ENCODE peak calls at places on chromosomes 11 and 22, in ten cellular contexts. One of them, this sample, is unnamed.
A peak's percentile ranks its signal among the peaks of the same experiment; 100 is the strongest.

GRCh38 chr11:130431806-130432205 is 3.4 kb upstream of the ADAMTS8 start:
- DNase-seq in CMK: no peak
- DNase-seq in naive thymus-derived CD4-positive, alpha-beta T cell: no peak
- DNase-seq in T-helper 2 cell: no peak
- DNase-seq in AG04449: no peak
- DNase-seq in A549: no peak
- DNase-seq in naive thymus-derived CD8-positive, alpha-beta T cell: no peak
- DNase-seq in left colon: no peak
- DNase-seq in T-helper 9 cell: no peak
- DNase-seq in HFF-Myc: no peak
- DNase-seq in this sample: no peak

GRCh38 chr22:41828516-41828915 is 4.4 kb upstream of the SREBF2 start:
- DNase-seq in CMK: no peak
- DNase-seq in left colon: peak; percentile 49
- DNase-seq in AG04449: no peak
- DNase-seq in naive thymus-derived CD4-positive, alpha-beta T cell: no peak
- DNase-seq in T-helper 9 cell: no peak
- DNase-seq in naive thymus-derived CD8-positive, alpha-beta T cell: no peak
- DNase-seq in HFF-Myc: no peak
- DNase-seq in A549: no peak
- DNase-seq in T-helper 2 cell: no peak
- DNase-seq in this sample: no peak

GRCh38 chr11:30585892-30586250 is 282 bp downstream of the MPPED2 start:
- DNase-seq in T-helper 9 cell: no peak
- DNase-seq in A549: no peak
- DNase-seq in left colon: peak; percentile 19
- DNase-seq in AG04449: no peak
- DNase-seq in HFF-Myc: no peak
- DNase-seq in naive thymus-derived CD8-positive, alpha-beta T cell: no peak
- DNase-seq in naive thymus-derived CD4-positive, alpha-beta T cell: no peak
- DNase-seq in CMK: no peak
- DNase-seq in T-helper 2 cell: no peak
- DNase-seq in this sample: no peak

GRCh38 chr11:77449784-77450183 is 24.1 kb downstream of the PAK1 start:
- DNase-seq in HFF-Myc: no peak
- DNase-seq in left colon: no peak
- DNase-seq in naive thymus-derived CD8-positive, alpha-beta T cell: no peak
- DNase-seq in T-helper 2 cell: no peak
- DNase-seq in naive thymus-derived CD4-positive, alpha-beta T cell: no peak
- DNase-seq in A549: no peak
- DNase-seq in AG04449: no peak
- DNase-seq in T-helper 9 cell: no peak
- DNase-seq in CMK: no peak
- DNase-seq in this sample: no peak

GRCh38 chr22:49247194-49247924 is 580.3 kb downstream of the BRD1 start:
- DNase-seq in left colon: no peak
- DNase-seq in naive thymus-derived CD4-positive, alpha-beta T cell: no peak
- DNase-seq in T-helper 9 cell: no peak
- DNase-seq in HFF-Myc: no peak
- DNase-seq in naive thymus-derived CD8-positive, alpha-beta T cell: no peak
- DNase-seq in T-helper 2 cell: no peak
- DNase-seq in A549: no peak
- DNase-seq in AG04449: no peak
- DNase-seq in CMK: no peak
- DNase-seq in this sample: no peak

GRCh38 chr11:125110996-125111340 is 458 bp downstream of the TMEM218 start:
- DNase-seq in HFF-Myc: no peak
- DNase-seq in naive thymus-derived CD8-positive, alpha-beta T cell: no peak
- DNase-seq in left colon: peak; percentile 18
- DNase-seq in T-helper 2 cell: no peak
- DNase-seq in T-helper 9 cell: peak; percentile 2
- DNase-seq in naive thymus-derived CD4-positive, alpha-beta T cell: no peak
- DNase-seq in CMK: no peak
- DNase-seq in A549: no peak
- DNase-seq in AG04449: no peak
- DNase-seq in this sample: no peak

GRCh38 chr22:23384899-23385298 is 195.2 kb downstream of the IGLL1 start:
- DNase-seq in CMK: no peak
- DNase-seq in AG04449: no peak
- DNase-seq in T-helper 9 cell: no peak
- DNase-seq in naive thymus-derived CD4-positive, alpha-beta T cell: no peak
- DNase-seq in naive thymus-derived CD8-positive, alpha-beta T cell: no peak
- DNase-seq in left colon: no peak
- DNase-seq in HFF-Myc: no peak
- DNase-seq in T-helper 2 cell: no peak
- DNase-seq in A549: no peak
- DNase-seq in this sample: no peak

GRCh38 chr11:84419576-84419975 is 1133.4 kb upstream of the CCDC90B start:
- DNase-seq in naive thymus-derived CD4-positive, alpha-beta T cell: no peak
- DNase-seq in AG04449: no peak
- DNase-seq in T-helper 9 cell: no peak
- DNase-seq in CMK: no peak
- DNase-seq in A549: no peak
- DNase-seq in left colon: no peak
- DNase-seq in T-helper 2 cell: no peak
- DNase-seq in HFF-Myc: no peak
- DNase-seq in naive thymus-derived CD8-positive, alpha-beta T cell: no peak
- DNase-seq in this sample: no peak

GRCh38 chr22:49826603-49827306 is 918 bp downstream of the BRD1 start:
- DNase-seq in A549: no peak
- DNase-seq in HFF-Myc: no peak
- DNase-seq in CMK: no peak
- DNase-seq in naive thymus-derived CD4-positive, alpha-beta T cell: peak; percentile 59
- DNase-seq in left colon: peak; percentile 58
- DNase-seq in T-helper 2 cell: no peak
- DNase-seq in AG04449: no peak
- DNase-seq in naive thymus-derived CD8-positive, alpha-beta T cell: peak; percentile 54
- DNase-seq in T-helper 9 cell: peak; percentile 29
- DNase-seq in this sample: peak; percentile 28

GRCh38 chr11:38791346-38791961 is 2193.4 kb upstream of the RAG2 start:
- DNase-seq in left colon: no peak
- DNase-seq in HFF-Myc: peak; percentile 17
- DNase-seq in A549: peak; percentile 22
- DNase-seq in T-helper 9 cell: no peak
- DNase-seq in T-helper 2 cell: no peak
- DNase-seq in AG04449: peak; percentile 9
- DNase-seq in naive thymus-derived CD4-positive, alpha-beta T cell: no peak
- DNase-seq in CMK: peak; percentile 17
- DNase-seq in naive thymus-derived CD8-positive, alpha-beta T cell: no peak
- DNase-seq in this sample: peak; percentile 23

GRCh38 chr11:44785856-44786606 is 59.3 kb downstream of the TSPAN18 start:
- DNase-seq in naive thymus-derived CD8-positive, alpha-beta T cell: no peak
- DNase-seq in T-helper 2 cell: no peak
- DNase-seq in naive thymus-derived CD4-positive, alpha-beta T cell: no peak
- DNase-seq in HFF-Myc: no peak
- DNase-seq in A549: peak; percentile 43
- DNase-seq in CMK: no peak
- DNase-seq in T-helper 9 cell: no peak
- DNase-seq in AG04449: no peak
- DNase-seq in left colon: no peak
- DNase-seq in this sample: no peak

GRCh38 chr11:7575841-7576451 is 62.1 kb downstream of the PPFIBP2 start:
- DNase-seq in CMK: no peak
- DNase-seq in HFF-Myc: no peak
- DNase-seq in T-helper 9 cell: no peak
- DNase-seq in left colon: peak; percentile 70
- DNase-seq in T-helper 2 cell: no peak
- DNase-seq in naive thymus-derived CD8-positive, alpha-beta T cell: no peak
- DNase-seq in AG04449: no peak
- DNase-seq in naive thymus-derived CD4-positive, alpha-beta T cell: no peak
- DNase-seq in A549: peak; percentile 66
- DNase-seq in this sample: peak; percentile 72

GRCh38 chr22:45529097-45529496 is 26.4 kb downstream of the FBLN1 start:
- DNase-seq in A549: no peak
- DNase-seq in HFF-Myc: no peak
- DNase-seq in CMK: no peak
- DNase-seq in AG04449: no peak
- DNase-seq in naive thymus-derived CD8-positive, alpha-beta T cell: no peak
- DNase-seq in T-helper 9 cell: no peak
- DNase-seq in left colon: no peak
- DNase-seq in T-helper 2 cell: no peak
- DNase-seq in naive thymus-derived CD4-positive, alpha-beta T cell: no peak
- DNase-seq in this sample: no peak

GRCh38 chr11:73271936-73272679 is at the start of gene P2RY6:
- DNase-seq in naive thymus-derived CD8-positive, alpha-beta T cell: no peak
- DNase-seq in left colon: no peak
- DNase-seq in T-helper 2 cell: no peak
- DNase-seq in CMK: no peak
- DNase-seq in AG04449: peak; percentile 16
- DNase-seq in A549: peak; percentile 97
- DNase-seq in T-helper 9 cell: no peak
- DNase-seq in naive thymus-derived CD4-positive, alpha-beta T cell: no peak
- DNase-seq in HFF-Myc: peak; percentile 11
- DNase-seq in this sample: peak; percentile 62

GRCh38 chr11:17921620-17922473 is 91.0 kb downstream of the SERGEF start:
- DNase-seq in CMK: no peak
- DNase-seq in HFF-Myc: peak; percentile 20
- DNase-seq in left colon: no peak
- DNase-seq in A549: no peak
- DNase-seq in AG04449: no peak
- DNase-seq in naive thymus-derived CD4-positive, alpha-beta T cell: no peak
- DNase-seq in naive thymus-derived CD8-positive, alpha-beta T cell: no peak
- DNase-seq in T-helper 2 cell: no peak
- DNase-seq in T-helper 9 cell: no peak
- DNase-seq in this sample: no peak

GRCh38 chr11:35013514-35014191 is 97.2 kb downstream of the PDHX start:
- DNase-seq in naive thymus-derived CD8-positive, alpha-beta T cell: no peak
- DNase-seq in CMK: no peak
- DNase-seq in HFF-Myc: no peak
- DNase-seq in T-helper 9 cell: peak; percentile 12
- DNase-seq in naive thymus-derived CD4-positive, alpha-beta T cell: peak; percentile 41
- DNase-seq in left colon: no peak
- DNase-seq in AG04449: no peak
- DNase-seq in T-helper 2 cell: no peak
- DNase-seq in A549: no peak
- DNase-seq in this sample: no peak

GRCh38 chr22:40289991-40290459 is 56.3 kb upstream of the ADSL start:
- DNase-seq in CMK: no peak
- DNase-seq in T-helper 2 cell: peak; percentile 43
- DNase-seq in naive thymus-derived CD4-positive, alpha-beta T cell: peak; percentile 54
- DNase-seq in T-helper 9 cell: peak; percentile 59
- DNase-seq in HFF-Myc: no peak
- DNase-seq in left colon: peak; percentile 38
- DNase-seq in naive thymus-derived CD8-positive, alpha-beta T cell: peak; percentile 76
- DNase-seq in A549: no peak
- DNase-seq in AG04449: no peak
- DNase-seq in this sample: no peak

GRCh38 chr11:20443596-20443995 is 56.1 kb downstream of the PRMT3 start:
- DNase-seq in T-helper 2 cell: no peak
- DNase-seq in naive thymus-derived CD4-positive, alpha-beta T cell: no peak
- DNase-seq in AG04449: no peak
- DNase-seq in T-helper 9 cell: no peak
- DNase-seq in naive thymus-derived CD8-positive, alpha-beta T cell: no peak
- DNase-seq in left colon: no peak
- DNase-seq in HFF-Myc: no peak
- DNase-seq in A549: peak; percentile 3
- DNase-seq in CMK: no peak
- DNase-seq in this sample: no peak

GRCh38 chr22:37476389-37477329 is 9.5 kb downstream of the MFNG start:
- DNase-seq in T-helper 9 cell: no peak
- DNase-seq in left colon: no peak
- DNase-seq in HFF-Myc: no peak
- DNase-seq in naive thymus-derived CD4-positive, alpha-beta T cell: no peak
- DNase-seq in AG04449: no peak
- DNase-seq in CMK: no peak
- DNase-seq in T-helper 2 cell: no peak
- DNase-seq in naive thymus-derived CD8-positive, alpha-beta T cell: no peak
- DNase-seq in A549: no peak
- DNase-seq in this sample: no peak

GRCh38 chr11:48043111-48043997 is 63.0 kb downstream of the PTPRJ start:
- DNase-seq in T-helper 2 cell: no peak
- DNase-seq in naive thymus-derived CD4-positive, alpha-beta T cell: no peak
- DNase-seq in T-helper 9 cell: no peak
- DNase-seq in A549: no peak
- DNase-seq in left colon: no peak
- DNase-seq in naive thymus-derived CD8-positive, alpha-beta T cell: no peak
- DNase-seq in CMK: no peak
- DNase-seq in AG04449: no peak
- DNase-seq in HFF-Myc: no peak
- DNase-seq in this sample: no peak

GRCh38 chr11:132941024-132941646 is 591.2 kb downstream of the OPCML start:
- DNase-seq in AG04449: no peak
- DNase-seq in A549: no peak
- DNase-seq in naive thymus-derived CD4-positive, alpha-beta T cell: no peak
- DNase-seq in CMK: no peak
- DNase-seq in HFF-Myc: peak; percentile 2
- DNase-seq in left colon: no peak
- DNase-seq in T-helper 2 cell: no peak
- DNase-seq in T-helper 9 cell: no peak
- DNase-seq in naive thymus-derived CD8-positive, alpha-beta T cell: no peak
- DNase-seq in this sample: no peak

GRCh38 chr22:19747574-19747973 is 13.0 kb upstream of the TBX1 start:
- DNase-seq in HFF-Myc: no peak
- DNase-seq in naive thymus-derived CD4-positive, alpha-beta T cell: no peak
- DNase-seq in naive thymus-derived CD8-positive, alpha-beta T cell: no peak
- DNase-seq in AG04449: no peak
- DNase-seq in left colon: no peak
- DNase-seq in T-helper 9 cell: no peak
- DNase-seq in T-helper 2 cell: no peak
- DNase-seq in CMK: no peak
- DNase-seq in A549: no peak
- DNase-seq in this sample: no peak

GRCh38 chr11:36471577-36471976 is 38.5 kb downstream of the TRAF6 start:
- DNase-seq in naive thymus-derived CD8-positive, alpha-beta T cell: no peak
- DNase-seq in left colon: no peak
- DNase-seq in HFF-Myc: no peak
- DNase-seq in AG04449: no peak
- DNase-seq in T-helper 2 cell: no peak
- DNase-seq in T-helper 9 cell: no peak
- DNase-seq in A549: no peak
- DNase-seq in CMK: no peak
- DNase-seq in naive thymus-derived CD4-positive, alpha-beta T cell: no peak
- DNase-seq in this sample: no peak

GRCh38 chr22:25139062-25139461 is 60.6 kb upstream of the CRYBB3 start:
- DNase-seq in AG04449: no peak
- DNase-seq in HFF-Myc: no peak
- DNase-seq in A549: no peak
- DNase-seq in CMK: no peak
- DNase-seq in left colon: peak; percentile 53
- DNase-seq in T-helper 9 cell: no peak
- DNase-seq in T-helper 2 cell: no peak
- DNase-seq in naive thymus-derived CD4-positive, alpha-beta T cell: no peak
- DNase-seq in naive thymus-derived CD8-positive, alpha-beta T cell: no peak
- DNase-seq in this sample: no peak

This sample was measured in MG63.